ENCODE peak calls at places on chromosomes 7 and 10, in four cellular contexts. Y, L, G and K are unnamed samples.

GRCh38 chr10:33052476-33052875 is 94.4 kb upstream of the ITGB1 start:
- DNase-seq in Y (no peak), L (no peak), G (no peak), K (no peak)

GRCh38 chr7:25967278-25968204 is 184.5 kb upstream of the NFE2L3 start:
- DNase-seq in Y (no peak), L (no peak), G (no peak), K (no peak)

GRCh38 chr7:37113661-37114355 is 334.9 kb downstream of the ELMO1 start:
- DNase-seq in Y (peak; percentile 2), L (no peak), G (no peak), K (no peak)

GRCh38 chr7:43612599-43613589 is 30.0 kb downstream of the STK17A start:
- DNase-seq in Y (peak; percentile 67), L (no peak), G (no peak), K (no peak)

GRCh38 chr7:44287488-44288380 is 37.7 kb downstream of the CAMK2B start:
- DNase-seq in Y (no peak), L (no peak), G (no peak), K (no peak)

GRCh38 chr10:17335065-17335464 is 107.0 kb downstream of the VIM start:
- DNase-seq in Y (peak; percentile 83), L (no peak), G (no peak), K (no peak)

GRCh38 chr10:124217906-124218769 is 124.7 kb upstream of the CHST15 start:
- DNase-seq in Y (no peak), L (no peak), G (no peak), K (no peak)

GRCh38 chr7:97578225-97578624 is 153.7 kb upstream of the TAC1 start:
- DNase-seq in Y (no peak), L (no peak), G (no peak), K (no peak)

GRCh38 chr7:130845581-130846085 is 111.6 kb upstream of the KLF14 start:
- DNase-seq in Y (peak; percentile 84), L (no peak), G (no peak), K (no peak)

GRCh38 chr10:101035916-101036702 is 5.1 kb downstream of the SFXN3 start:
- DNase-seq in Y (no peak), L (no peak), G (no peak), K (no peak)

GRCh38 chr7:2795906-2796305 is 48.2 kb downstream of the GNA12 start:
- DNase-seq in Y (no peak), L (no peak), G (no peak), K (no peak)

GRCh38 chr10:91410638-91411367 is 659 bp downstream of the HECTD2 start:
- DNase-seq in Y (peak; percentile 58), L (no peak), G (peak; percentile 57), K (peak; percentile 64)

GRCh38 chr7:1536768-1537630 is 6.5 kb downstream of the MAFK start:
- DNase-seq in Y (peak; percentile 99), L (no peak), G (peak; percentile 91), K (peak; percentile 96)

GRCh38 chr7:148286150-148286549 is 304.4 kb upstream of the C7orf33 start:
- DNase-seq in Y (peak; percentile 10), L (no peak), G (no peak), K (no peak)

GRCh38 chr10:125186431-125187170 is 26.2 kb upstream of the CTBP2 start:
- DNase-seq in Y (no peak), L (no peak), G (no peak), K (no peak)

GRCh38 chr10:73908853-73909611 is 1.9 kb upstream of the PLAU start:
- DNase-seq in Y (peak; percentile 94), L (peak; percentile 29), G (peak; percentile 49), K (no peak)

GRCh38 chr10:34507217-34507616 is 307.9 kb downstream of the PARD3 start:
- DNase-seq in Y (no peak), L (no peak), G (no peak), K (no peak)

GRCh38 chr7:47893238-47893637 is 55.0 kb downstream of the PKD1L1 start:
- DNase-seq in Y (no peak), L (no peak), G (peak; percentile 28), K (peak; percentile 36)

GRCh38 chr7:150903627-150904026 is 51.3 kb downstream of the AOC1 start:
- DNase-seq in Y (peak; percentile 58), L (no peak), G (peak; percentile 70), K (peak; percentile 57)

GRCh38 chr7:149500910-149501309 is 3.3 kb upstream of the ZNF746 start:
- DNase-seq in Y (no peak), L (no peak), G (no peak), K (no peak)

GRCh38 chr10:13984647-13985155 is 346.0 kb downstream of the FRMD4A start:
- DNase-seq in Y (peak; percentile 92), L (no peak), G (no peak), K (no peak)

GRCh38 chr10:70140297-70140696 is 6.2 kb downstream of the TYSND1 start:
- DNase-seq in Y (no peak), L (no peak), G (no peak), K (no peak)

GRCh38 chr10:20271490-20271889 is 455.3 kb downstream of the PLXDC2 start:
- DNase-seq in Y (no peak), L (no peak), G (no peak), K (no peak)

GRCh38 chr10:12774219-12774894 is 227.2 kb downstream of the CCDC3 start:
- DNase-seq in Y (no peak), L (no peak), G (no peak), K (no peak)

GRCh38 chr7:221996-222715 is 29.8 kb downstream of the FAM20C start:
- DNase-seq in Y (no peak), L (no peak), G (no peak), K (no peak)

GRCh38 chr7:11252705-11253272 is 279.1 kb downstream of the PHF14 start:
- DNase-seq in Y (no peak), L (no peak), G (no peak), K (no peak)

GRCh38 chr10:22022257-22023051 is 18.9 kb upstream of the DNAJC1 start:
- DNase-seq in Y (no peak), L (peak; percentile 40), G (peak; percentile 39), K (no peak)

GRCh38 chr7:12643001-12643400 is 44.4 kb upstream of the ARL4A start:
- DNase-seq in Y (peak; percentile 41), L (no peak), G (no peak), K (no peak)

GRCh38 chr10:79203833-79204232 is 135.1 kb downstream of the ZMIZ1 start:
- DNase-seq in Y (no peak), L (no peak), G (no peak), K (no peak)
- TF ChIP-seq CTCF in Y (no peak), L (no peak), G (no peak), K (no peak)

GRCh38 chr7:27064169-27064568 is 31.6 kb downstream of the HOXA1 start:
- DNase-seq in Y (peak; percentile 40), L (no peak), G (no peak), K (no peak)

GRCh38 chr7:27068316-27068715 is 27.5 kb downstream of the HOXA1 start:
- DNase-seq in Y (no peak), L (no peak), G (no peak), K (no peak)

GRCh38 chr7:27064681-27065080 is 31.1 kb downstream of the HOXA1 start:
- DNase-seq in Y (no peak), L (no peak), G (no peak), K (no peak)

GRCh38 chr7:27066148-27066547 is 29.7 kb downstream of the HOXA1 start:
- DNase-seq in Y (peak; percentile 78), L (no peak), G (no peak), K (no peak)

DNA sequence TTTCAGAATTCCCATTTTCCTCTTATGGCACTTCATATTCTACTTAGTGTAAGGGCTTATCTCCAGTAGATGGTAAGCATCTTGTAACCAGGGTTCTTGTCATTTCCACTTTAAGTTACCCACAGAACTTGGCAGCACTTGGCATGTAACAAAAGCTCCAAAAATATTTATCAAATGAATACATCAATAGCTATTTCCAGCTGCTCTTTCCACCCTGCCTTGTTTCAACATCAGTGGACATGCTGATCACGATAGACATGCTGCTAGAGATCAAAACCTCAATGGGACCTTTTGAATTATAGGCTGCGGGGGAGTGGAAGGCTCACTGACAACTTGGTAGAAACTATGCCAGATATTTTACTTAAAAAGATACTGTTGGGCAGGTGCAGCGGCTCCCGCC is 32.9 kb downstream of the HOXA1 start:
- DNase-seq in Y (no peak), L (no peak), G (no peak), K (no peak)
- TF ChIP-seq CTCF in Y (no peak), L (no peak), G (no peak), K (no peak)

DNA sequence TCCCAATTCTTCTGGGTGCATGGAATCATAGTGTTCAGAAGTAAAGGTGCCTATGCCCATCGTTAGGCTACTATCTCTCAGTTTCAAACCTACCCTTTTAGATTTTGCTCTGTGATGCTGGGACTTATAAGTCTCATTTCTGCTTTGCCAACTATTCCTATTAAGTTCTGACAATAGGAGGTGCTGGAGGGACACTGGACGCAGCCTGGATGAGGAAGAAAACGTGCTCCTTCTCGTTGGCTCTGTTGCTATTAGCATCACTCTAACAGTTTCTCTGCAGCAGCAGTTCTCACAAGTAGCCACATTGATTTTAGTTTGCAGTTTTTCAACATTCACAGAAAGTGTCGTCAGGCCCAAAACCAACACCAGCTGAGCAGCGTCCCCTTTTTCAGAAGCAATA is 72.4 kb downstream of the ABCC2 start:
- DNase-seq in Y (peak; percentile 85), L (no peak), G (no peak), K (peak; percentile 67)
- TF ChIP-seq CTCF in Y (peak; percentile 64), L (no peak), G (peak; percentile 21), K (peak; percentile 36)

GRCh38 chr10:109741712-109742111 is 181.6 kb downstream of the XPNPEP1 start:
- DNase-seq in Y (no peak), L (no peak), G (no peak), K (no peak)
- TF ChIP-seq CTCF in Y (no peak), L (no peak), G (no peak), K (no peak)

DNA sequence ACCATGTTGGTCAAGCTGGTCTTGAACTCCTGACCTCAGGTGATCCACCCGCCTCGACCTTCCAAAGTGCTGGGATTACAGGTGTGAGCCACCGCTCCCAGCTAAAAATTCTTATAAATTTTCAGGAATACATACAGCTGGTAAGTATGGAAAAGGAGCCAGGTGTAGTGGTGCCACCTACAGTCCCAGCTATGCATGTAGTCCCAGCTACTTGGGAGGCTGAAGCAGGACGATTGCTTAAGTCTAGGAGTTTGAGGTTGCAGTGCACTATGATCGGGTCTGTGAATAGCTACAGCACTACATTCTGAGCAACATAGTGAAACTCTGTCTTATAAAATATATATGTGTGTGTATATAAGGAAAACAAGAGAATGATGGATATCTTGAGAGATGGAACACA is 19.0 kb downstream of the LDB1 start:
- DNase-seq in Y (no peak), L (no peak), G (no peak), K (no peak)
- TF ChIP-seq CTCF in Y (no peak), L (no peak), G (no peak), K (no peak)

DNA sequence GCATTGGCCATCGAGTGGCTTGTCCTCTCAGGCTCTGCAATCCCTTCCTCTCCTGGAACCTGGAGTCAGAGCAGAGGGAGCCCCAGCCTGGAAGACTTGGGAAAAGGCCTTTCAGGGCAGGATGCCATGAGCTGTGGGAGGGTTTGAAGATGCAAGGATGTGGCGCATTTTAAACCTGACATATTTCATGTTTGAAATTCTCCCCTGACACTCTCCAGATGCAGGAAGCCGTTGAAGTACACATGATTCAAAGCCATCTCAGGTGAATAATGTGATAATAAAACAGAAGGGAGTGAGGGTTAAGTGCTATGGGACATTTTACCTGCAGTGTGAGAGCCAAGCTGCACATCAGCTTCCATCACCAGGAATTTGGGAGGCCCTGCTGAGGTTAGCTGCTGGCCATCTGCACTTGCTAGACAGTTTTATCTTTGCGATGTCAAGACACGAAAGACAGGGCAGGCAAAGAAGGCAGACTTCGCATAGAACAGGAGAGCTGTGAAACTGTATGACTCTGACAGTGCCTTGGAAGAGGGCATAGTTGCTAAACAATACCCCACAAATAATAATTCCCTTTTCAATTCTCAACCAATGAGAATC is 159.1 kb upstream of the GDF10 start:
- DNase-seq in Y (no peak), L (no peak), G (no peak), K (no peak)
- TF ChIP-seq CTCF in Y (no peak), L (no peak), G (no peak), K (no peak)